ENCODE peak calls at places on chromosomes 6 and 20, in eight cellular contexts. One of them, this sample, is unnamed.

GRCh38 chr6:35170166-35170565 is 29.0 kb upstream of the TCP11 start:
- DNase-seq in AG04450: no peak
- DNase-seq in CD8-positive, alpha-beta memory T cell: no peak
- DNase-seq in A549: no peak
- DNase-seq in thoracic aorta: no peak
- DNase-seq in stomach: no peak
- DNase-seq in H9: no peak
- DNase-seq in vagina: no peak
- DNase-seq in this sample: no peak

GRCh38 chr6:47655719-47656595 is 42.4 kb upstream of the ADGRF4 start:
- DNase-seq in AG04450: no peak
- DNase-seq in CD8-positive, alpha-beta memory T cell: no peak
- DNase-seq in A549: peak
- DNase-seq in thoracic aorta: no peak
- DNase-seq in stomach: peak
- DNase-seq in H9: peak
- DNase-seq in vagina: no peak
- DNase-seq in this sample: no peak

GRCh38 chr6:93341900-93342613 is 77.3 kb downstream of the EPHA7 start:
- DNase-seq in AG04450: no peak
- DNase-seq in CD8-positive, alpha-beta memory T cell: no peak
- DNase-seq in A549: no peak
- DNase-seq in thoracic aorta: no peak
- DNase-seq in stomach: no peak
- DNase-seq in H9: no peak
- DNase-seq in vagina: no peak
- DNase-seq in this sample: no peak

GRCh38 chr20:11395581-11395980 is 522.1 kb upstream of the BTBD3 start:
- DNase-seq in AG04450: no peak
- DNase-seq in CD8-positive, alpha-beta memory T cell: no peak
- DNase-seq in A549: no peak
- DNase-seq in thoracic aorta: no peak
- DNase-seq in stomach: no peak
- DNase-seq in H9: no peak
- DNase-seq in vagina: no peak
- DNase-seq in this sample: no peak

GRCh38 chr20:63172726-63173125 is 43.2 kb downstream of the YTHDF1 start:
- DNase-seq in AG04450: no peak
- DNase-seq in CD8-positive, alpha-beta memory T cell: no peak
- DNase-seq in A549: peak
- DNase-seq in thoracic aorta: no peak
- DNase-seq in stomach: no peak
- DNase-seq in H9: peak
- DNase-seq in vagina: no peak
- DNase-seq in this sample: no peak

GRCh38 chr6:28488916-28489365 is 26.7 kb downstream of the GPX6 start:
- DNase-seq in AG04450: peak
- DNase-seq in CD8-positive, alpha-beta memory T cell: peak
- DNase-seq in A549: peak
- DNase-seq in thoracic aorta: no peak
- DNase-seq in stomach: no peak
- DNase-seq in H9: no peak
- DNase-seq in vagina: no peak
- DNase-seq in this sample: no peak

GRCh38 chr6:127475135-127475822 is 16.1 kb upstream of the KIAA0408 start:
- DNase-seq in AG04450: no peak
- DNase-seq in CD8-positive, alpha-beta memory T cell: no peak
- DNase-seq in A549: no peak
- DNase-seq in thoracic aorta: no peak
- DNase-seq in stomach: no peak
- DNase-seq in H9: no peak
- DNase-seq in vagina: no peak
- DNase-seq in this sample: no peak

GRCh38 chr6:79277109-79277508 is 42.6 kb upstream of the HMGN3 start:
- DNase-seq in AG04450: no peak
- DNase-seq in CD8-positive, alpha-beta memory T cell: no peak
- DNase-seq in A549: no peak
- DNase-seq in thoracic aorta: no peak
- DNase-seq in stomach: no peak
- DNase-seq in H9: no peak
- DNase-seq in vagina: no peak
- DNase-seq in this sample: no peak

GRCh38 chr6:24126586-24127192 is 674 bp downstream of the NRSN1 start:
- DNase-seq in AG04450: no peak
- DNase-seq in CD8-positive, alpha-beta memory T cell: peak
- DNase-seq in A549: peak
- DNase-seq in thoracic aorta: no peak
- DNase-seq in stomach: no peak
- DNase-seq in H9: peak
- DNase-seq in vagina: no peak
- DNase-seq in this sample: no peak

DNA sequence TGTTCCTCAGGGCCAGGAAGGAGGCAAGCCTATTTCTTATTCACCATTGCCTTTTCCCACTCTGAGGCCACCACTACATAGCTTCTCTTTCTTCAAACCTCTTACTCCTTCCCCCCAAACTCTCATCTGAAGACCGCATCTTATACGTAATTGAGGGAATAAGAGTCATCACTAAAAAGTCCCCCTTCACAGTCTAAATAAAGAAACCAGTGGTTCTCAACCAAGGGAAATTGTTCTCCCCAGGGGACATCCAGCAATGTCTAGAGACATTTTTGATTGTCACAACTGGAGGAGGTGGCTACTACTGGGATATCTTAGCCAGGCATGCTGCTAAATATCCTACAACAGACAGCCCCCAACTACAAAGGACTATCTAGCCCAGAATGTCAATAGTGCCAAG is 327.6 kb upstream of the CNR1 start:
- DNase-seq in AG04450: no peak
- DNase-seq in CD8-positive, alpha-beta memory T cell: no peak
- DNase-seq in A549: no peak
- DNase-seq in thoracic aorta: no peak
- DNase-seq in stomach: no peak
- DNase-seq in H9: no peak
- DNase-seq in vagina: no peak
- DNase-seq in this sample: no peak
- H3K27ac ChIP-seq in AG04450: no peak
- H3K27ac ChIP-seq in CD8-positive, alpha-beta memory T cell: no peak
- H3K27ac ChIP-seq in A549: no peak
- H3K27ac ChIP-seq in thoracic aorta: no peak
- H3K27ac ChIP-seq in stomach: no peak
- H3K27ac ChIP-seq in H9: no peak
- H3K27ac ChIP-seq in vagina: no peak
- H3K27ac ChIP-seq in this sample: no peak

GRCh38 chr20:701401-702129 is 26.0 kb upstream of the SCRT2 start:
- DNase-seq in AG04450: no peak
- DNase-seq in CD8-positive, alpha-beta memory T cell: no peak
- DNase-seq in A549: no peak
- DNase-seq in thoracic aorta: no peak
- DNase-seq in stomach: peak
- DNase-seq in H9: no peak
- DNase-seq in vagina: no peak
- DNase-seq in this sample: no peak

GRCh38 chr20:699342-699741 is 23.7 kb upstream of the SCRT2 start:
- DNase-seq in AG04450: no peak
- DNase-seq in CD8-positive, alpha-beta memory T cell: no peak
- DNase-seq in A549: no peak
- DNase-seq in thoracic aorta: no peak
- DNase-seq in stomach: no peak
- DNase-seq in H9: no peak
- DNase-seq in vagina: no peak
- DNase-seq in this sample: no peak

GRCh38 chr20:703010-703409 is 27.4 kb upstream of the SCRT2 start:
- DNase-seq in AG04450: no peak
- DNase-seq in CD8-positive, alpha-beta memory T cell: no peak
- DNase-seq in A549: no peak
- DNase-seq in thoracic aorta: no peak
- DNase-seq in stomach: no peak
- DNase-seq in H9: no peak
- DNase-seq in vagina: no peak
- DNase-seq in this sample: no peak

GRCh38 chr20:697826-698225 is 22.2 kb upstream of the SCRT2 start:
- DNase-seq in AG04450: no peak
- DNase-seq in CD8-positive, alpha-beta memory T cell: no peak
- DNase-seq in A549: no peak
- DNase-seq in thoracic aorta: no peak
- DNase-seq in stomach: no peak
- DNase-seq in H9: no peak
- DNase-seq in vagina: no peak
- DNase-seq in this sample: no peak

GRCh38 chr20:699811-700338 is 24.3 kb upstream of the SCRT2 start:
- DNase-seq in AG04450: no peak
- DNase-seq in CD8-positive, alpha-beta memory T cell: no peak
- DNase-seq in A549: no peak
- DNase-seq in thoracic aorta: no peak
- DNase-seq in stomach: peak
- DNase-seq in H9: peak
- DNase-seq in vagina: no peak
- DNase-seq in this sample: peak
- H3K27ac ChIP-seq in AG04450: no peak
- H3K27ac ChIP-seq in CD8-positive, alpha-beta memory T cell: no peak
- H3K27ac ChIP-seq in A549: no peak
- H3K27ac ChIP-seq in thoracic aorta: no peak
- H3K27ac ChIP-seq in stomach: no peak
- H3K27ac ChIP-seq in H9: no peak
- H3K27ac ChIP-seq in vagina: no peak
- H3K27ac ChIP-seq in this sample: no peak

GRCh38 chr6:151018035-151018434 is 152.5 kb downstream of the MTHFD1L start:
- DNase-seq in AG04450: no peak
- DNase-seq in CD8-positive, alpha-beta memory T cell: no peak
- DNase-seq in A549: no peak
- DNase-seq in thoracic aorta: no peak
- DNase-seq in stomach: no peak
- DNase-seq in H9: no peak
- DNase-seq in vagina: no peak
- DNase-seq in this sample: no peak

GRCh38 chr6:151016107-151016506 is 150.6 kb downstream of the MTHFD1L start:
- DNase-seq in AG04450: no peak
- DNase-seq in CD8-positive, alpha-beta memory T cell: no peak
- DNase-seq in A549: no peak
- DNase-seq in thoracic aorta: no peak
- DNase-seq in stomach: no peak
- DNase-seq in H9: no peak
- DNase-seq in vagina: no peak
- DNase-seq in this sample: no peak

GRCh38 chr6:151014404-151015150 is 149.1 kb downstream of the MTHFD1L start:
- DNase-seq in AG04450: no peak
- DNase-seq in CD8-positive, alpha-beta memory T cell: peak
- DNase-seq in A549: peak
- DNase-seq in thoracic aorta: no peak
- DNase-seq in stomach: peak
- DNase-seq in H9: peak
- DNase-seq in vagina: no peak
- DNase-seq in this sample: peak

GRCh38 chr6:151012321-151013294 is 147.1 kb downstream of the MTHFD1L start:
- DNase-seq in AG04450: peak
- DNase-seq in CD8-positive, alpha-beta memory T cell: no peak
- DNase-seq in A549: no peak
- DNase-seq in thoracic aorta: no peak
- DNase-seq in stomach: no peak
- DNase-seq in H9: no peak
- DNase-seq in vagina: no peak
- DNase-seq in this sample: no peak

GRCh38 chr6:151015320-151015719 is 149.8 kb downstream of the MTHFD1L start:
- DNase-seq in AG04450: no peak
- DNase-seq in CD8-positive, alpha-beta memory T cell: no peak
- DNase-seq in A549: no peak
- DNase-seq in thoracic aorta: no peak
- DNase-seq in stomach: no peak
- DNase-seq in H9: no peak
- DNase-seq in vagina: no peak
- DNase-seq in this sample: no peak
- H3K27ac ChIP-seq in AG04450: peak
- H3K27ac ChIP-seq in CD8-positive, alpha-beta memory T cell: no peak
- H3K27ac ChIP-seq in A549: peak
- H3K27ac ChIP-seq in thoracic aorta: no peak
- H3K27ac ChIP-seq in stomach: no peak
- H3K27ac ChIP-seq in H9: no peak
- H3K27ac ChIP-seq in vagina: no peak
- H3K27ac ChIP-seq in this sample: no peak

GRCh38 chr20:53741726-53742028 is 148.0 kb upstream of the ZNF217 start:
- DNase-seq in AG04450: no peak
- DNase-seq in CD8-positive, alpha-beta memory T cell: no peak
- DNase-seq in A549: no peak
- DNase-seq in thoracic aorta: no peak
- DNase-seq in stomach: no peak
- DNase-seq in H9: no peak
- DNase-seq in vagina: no peak
- DNase-seq in this sample: no peak
- H3K27ac ChIP-seq in AG04450: no peak
- H3K27ac ChIP-seq in CD8-positive, alpha-beta memory T cell: no peak
- H3K27ac ChIP-seq in A549: peak
- H3K27ac ChIP-seq in thoracic aorta: no peak
- H3K27ac ChIP-seq in stomach: peak
- H3K27ac ChIP-seq in H9: no peak
- H3K27ac ChIP-seq in vagina: no peak
- H3K27ac ChIP-seq in this sample: no peak

GRCh38 chr6:69578366-69578890 is 218.4 kb downstream of the LMBRD1 start:
- DNase-seq in AG04450: no peak
- DNase-seq in CD8-positive, alpha-beta memory T cell: no peak
- DNase-seq in A549: no peak
- DNase-seq in thoracic aorta: no peak
- DNase-seq in stomach: no peak
- DNase-seq in H9: no peak
- DNase-seq in vagina: no peak
- DNase-seq in this sample: no peak
- H3K27ac ChIP-seq in AG04450: no peak
- H3K27ac ChIP-seq in CD8-positive, alpha-beta memory T cell: no peak
- H3K27ac ChIP-seq in A549: no peak
- H3K27ac ChIP-seq in thoracic aorta: no peak
- H3K27ac ChIP-seq in stomach: no peak
- H3K27ac ChIP-seq in H9: no peak
- H3K27ac ChIP-seq in vagina: no peak
- H3K27ac ChIP-seq in this sample: no peak